ENCODE peak calls at places on chromosomes 5 and 9, in four cellular contexts. One of them, this sample, is unnamed.

GRCh38 chr9:82488319-82488701 is 499.7 kb downstream of the SPATA31D1 start:
- DNase-seq in esophagus muscularis mucosa: no peak
- DNase-seq in heart left ventricle: peak; percentile 30
- DNase-seq in A549: no peak
- DNase-seq in this sample: no peak

GRCh38 chr9:87796232-87796631 is 70.3 kb downstream of the CTSL start:
- DNase-seq in heart left ventricle: no peak
- DNase-seq in A549: no peak
- DNase-seq in esophagus muscularis mucosa: no peak
- DNase-seq in this sample: no peak

GRCh38 chr5:147439253-147439652 is 70.6 kb downstream of the DPYSL3 start:
- DNase-seq in A549: no peak
- DNase-seq in esophagus muscularis mucosa: no peak
- DNase-seq in heart left ventricle: no peak
- DNase-seq in this sample: no peak

GRCh38 chr9:23587903-23588302 is 238.1 kb downstream of the ELAVL2 start:
- DNase-seq in esophagus muscularis mucosa: no peak
- DNase-seq in heart left ventricle: no peak
- DNase-seq in A549: no peak
- DNase-seq in this sample: no peak

GRCh38 chr5:1799602-1800469 is at the start of gene MRPL36:
- DNase-seq in heart left ventricle: peak; percentile 97
- DNase-seq in esophagus muscularis mucosa: peak; percentile 98
- DNase-seq in A549: peak; percentile 94
- DNase-seq in this sample: peak; percentile 75

GRCh38 chr5:116084231-116084630 is 594 bp upstream of the COMMD10 start:
- DNase-seq in esophagus muscularis mucosa: no peak
- DNase-seq in A549: peak; percentile 12
- DNase-seq in heart left ventricle: no peak
- DNase-seq in this sample: no peak

GRCh38 chr9:131179561-131180219 is 54.3 kb downstream of the NUP214 start:
- DNase-seq in heart left ventricle: no peak
- DNase-seq in esophagus muscularis mucosa: no peak
- DNase-seq in A549: no peak
- DNase-seq in this sample: peak; percentile 73

GRCh38 chr9:19901586-19901985 is 112.7 kb upstream of the SLC24A2 start:
- DNase-seq in heart left ventricle: no peak
- DNase-seq in esophagus muscularis mucosa: peak; percentile 47
- DNase-seq in A549: no peak
- DNase-seq in this sample: no peak

GRCh38 chr5:157193699-157194424 is 13.2 kb downstream of the ITK start:
- DNase-seq in A549: no peak
- DNase-seq in esophagus muscularis mucosa: no peak
- DNase-seq in heart left ventricle: no peak
- DNase-seq in this sample: no peak

GRCh38 chr9:14277202-14277601 is 36.7 kb downstream of the NFIB start:
- DNase-seq in heart left ventricle: no peak
- DNase-seq in esophagus muscularis mucosa: no peak
- DNase-seq in A549: peak; percentile 24
- DNase-seq in this sample: no peak

GRCh38 chr9:69861011-69861410 is 40.4 kb downstream of the CFAP95 start:
- DNase-seq in esophagus muscularis mucosa: no peak
- DNase-seq in A549: no peak
- DNase-seq in heart left ventricle: no peak
- DNase-seq in this sample: no peak

GRCh38 chr9:21967169-21967568 is 27.0 kb downstream of the CDKN2A start:
- DNase-seq in A549: no peak
- DNase-seq in esophagus muscularis mucosa: no peak
- DNase-seq in heart left ventricle: no peak
- DNase-seq in this sample: no peak

GRCh38 chr5:164672190-164672589 is 1166.8 kb downstream of the MAT2B start:
- DNase-seq in A549: no peak
- DNase-seq in heart left ventricle: no peak
- DNase-seq in esophagus muscularis mucosa: no peak
- DNase-seq in this sample: no peak

GRCh38 chr5:1027631-1028441 is 19.2 kb downstream of the NKD2 start:
- DNase-seq in esophagus muscularis mucosa: no peak
- DNase-seq in heart left ventricle: no peak
- DNase-seq in A549: no peak
- DNase-seq in this sample: no peak

GRCh38 chr9:81028504-81028903 is 660.8 kb downstream of the TLE1 start:
- DNase-seq in heart left ventricle: no peak
- DNase-seq in A549: peak; percentile 81
- DNase-seq in esophagus muscularis mucosa: no peak
- DNase-seq in this sample: no peak

GRCh38 chr5:542693-543311 is 18.6 kb upstream of the SLC9A3 start:
- DNase-seq in heart left ventricle: no peak
- DNase-seq in A549: no peak
- DNase-seq in esophagus muscularis mucosa: no peak
- DNase-seq in this sample: no peak

GRCh38 chr5:179700401-179700918 is 1.7 kb downstream of the CANX start:
- DNase-seq in A549: no peak
- DNase-seq in esophagus muscularis mucosa: no peak
- DNase-seq in heart left ventricle: no peak
- DNase-seq in this sample: no peak

GRCh38 chr5:120749737-120750136 is 285.6 kb downstream of the PRR16 start:
- DNase-seq in A549: no peak
- DNase-seq in heart left ventricle: no peak
- DNase-seq in esophagus muscularis mucosa: no peak
- DNase-seq in this sample: no peak

GRCh38 chr5:119071573-119071874 is 637 bp downstream of the DMXL1 start:
- DNase-seq in A549: no peak
- DNase-seq in heart left ventricle: no peak
- DNase-seq in esophagus muscularis mucosa: no peak
- DNase-seq in this sample: no peak
- TF ChIP-seq CTCF in A549: no peak
- TF ChIP-seq CTCF in heart left ventricle: no peak
- TF ChIP-seq CTCF in esophagus muscularis mucosa: no peak
- TF ChIP-seq CTCF in this sample: no peak

GRCh38 chr9:136626740-136627642 is 35.7 kb upstream of the EGFL7 start:
- DNase-seq in esophagus muscularis mucosa: no peak
- DNase-seq in A549: no peak
- DNase-seq in heart left ventricle: no peak
- DNase-seq in this sample: no peak
- TF ChIP-seq CTCF in esophagus muscularis mucosa: no peak
- TF ChIP-seq CTCF in A549: no peak
- TF ChIP-seq CTCF in heart left ventricle: no peak
- TF ChIP-seq CTCF in this sample: no peak

DNA sequence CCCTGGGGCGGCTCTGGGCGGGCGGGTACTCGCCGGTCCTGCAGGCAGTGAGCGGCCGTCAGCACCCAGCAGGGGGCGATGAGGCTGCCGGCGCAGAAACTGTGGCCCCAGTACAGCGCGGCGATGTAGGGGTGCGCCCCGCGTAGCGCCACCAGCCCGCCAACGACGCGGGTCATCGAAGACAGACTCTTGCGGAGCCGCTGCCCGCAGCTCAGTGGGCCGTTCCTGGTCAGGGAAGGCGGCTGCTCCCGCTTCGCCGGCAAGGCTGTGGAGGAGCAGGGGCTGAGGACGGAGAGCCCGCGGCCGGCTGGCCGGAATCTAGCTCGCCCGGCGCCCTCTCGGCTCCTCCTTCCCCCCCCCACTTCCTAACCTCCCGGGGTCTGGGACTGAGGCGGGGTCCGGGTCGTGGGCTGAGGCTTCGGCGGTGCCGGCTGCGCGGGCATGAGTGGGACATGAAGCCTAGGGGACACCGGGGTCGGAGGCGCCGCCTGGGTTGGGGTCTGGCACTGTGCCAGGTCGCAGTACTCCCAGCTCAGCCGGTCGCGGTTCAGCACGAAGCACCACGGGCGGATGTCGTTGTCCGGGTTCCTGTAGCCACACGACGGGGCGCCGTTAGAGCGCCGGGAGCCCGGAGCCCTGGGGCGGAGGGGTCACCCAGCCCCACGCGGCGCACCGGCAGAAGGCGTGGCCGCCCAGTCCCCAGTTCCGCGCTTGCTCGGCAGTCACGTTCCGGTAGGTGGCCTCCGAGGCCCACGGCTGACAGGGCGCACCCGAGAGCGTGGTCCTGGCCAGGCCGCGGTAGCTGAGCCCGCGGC is 3.6 kb upstream of the PFN3 start:
- DNase-seq in heart left ventricle: peak; percentile 87
- DNase-seq in A549: peak; percentile 87
- DNase-seq in esophagus muscularis mucosa: peak; percentile 94
- DNase-seq in this sample: no peak
- TF ChIP-seq CTCF in heart left ventricle: peak; percentile 74
- TF ChIP-seq CTCF in A549: peak; percentile 71
- TF ChIP-seq CTCF in esophagus muscularis mucosa: peak; percentile 74
- TF ChIP-seq CTCF in this sample: peak; percentile 72

DNA sequence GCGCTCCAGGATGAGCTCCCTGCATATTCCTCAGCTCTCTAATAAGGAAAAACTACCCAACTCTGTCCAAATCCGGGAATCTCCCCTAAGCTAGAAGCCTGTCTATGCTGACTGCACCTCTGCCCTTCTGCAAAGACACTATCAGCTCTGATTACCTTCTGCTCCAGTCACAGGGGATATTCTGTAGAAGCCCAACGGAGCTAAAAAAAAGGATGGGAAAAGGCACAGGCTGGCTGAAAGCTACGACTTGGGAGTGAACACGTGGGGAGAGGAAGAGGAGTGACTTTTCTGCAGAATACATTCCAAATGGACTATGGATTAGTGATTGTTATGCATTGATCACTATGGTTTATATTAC is 50.7 kb downstream of the IARS1 start:
- DNase-seq in heart left ventricle: no peak
- DNase-seq in A549: no peak
- DNase-seq in esophagus muscularis mucosa: no peak
- DNase-seq in this sample: no peak
- TF ChIP-seq CTCF in heart left ventricle: no peak
- TF ChIP-seq CTCF in A549: no peak
- TF ChIP-seq CTCF in esophagus muscularis mucosa: no peak
- TF ChIP-seq CTCF in this sample: no peak

DNA sequence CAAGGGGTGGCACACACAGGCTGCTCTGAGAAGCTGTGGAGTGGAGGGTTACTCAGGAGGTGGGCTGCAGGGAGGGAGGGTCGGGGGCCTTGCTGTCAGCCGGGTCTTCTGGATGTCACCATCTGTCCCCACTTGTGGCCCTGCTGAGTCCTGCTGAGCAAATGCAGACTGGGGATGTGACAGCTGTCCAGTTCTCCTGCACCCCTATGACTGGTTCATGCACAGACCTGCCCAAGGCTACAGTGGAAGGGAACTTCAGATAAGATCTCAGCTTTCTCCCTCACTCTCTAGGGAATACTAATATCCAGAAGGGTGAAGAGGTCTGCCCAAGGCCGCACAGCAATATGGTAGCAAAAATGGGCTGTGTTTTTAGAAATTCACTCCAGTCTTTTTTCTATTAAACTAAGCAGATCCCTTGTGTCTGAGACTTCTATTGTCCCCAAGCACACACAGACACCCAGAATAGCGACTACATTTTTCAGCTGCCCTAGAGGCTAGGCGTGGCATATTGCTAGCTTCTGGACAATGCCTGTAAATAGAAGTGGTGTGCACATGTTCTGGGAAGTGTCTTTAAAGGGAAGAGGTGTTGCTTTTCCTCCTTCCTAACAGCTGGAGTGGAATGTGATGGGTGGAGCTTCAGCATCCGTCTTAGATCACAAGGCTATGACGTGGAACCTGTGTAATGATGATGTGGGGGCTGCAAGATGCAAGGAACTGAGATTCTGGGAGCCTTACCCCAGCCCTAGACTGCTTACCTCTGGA is 51.1 kb upstream of the TBC1D2 start:
- DNase-seq in heart left ventricle: no peak
- DNase-seq in esophagus muscularis mucosa: no peak
- DNase-seq in A549: peak; percentile 30
- DNase-seq in this sample: no peak
- TF ChIP-seq CTCF in heart left ventricle: no peak
- TF ChIP-seq CTCF in esophagus muscularis mucosa: no peak
- TF ChIP-seq CTCF in A549: no peak
- TF ChIP-seq CTCF in this sample: no peak

GRCh38 chr5:43193171-43193951 is 1.3 kb downstream of the NIM1K start:
- DNase-seq in heart left ventricle: no peak
- DNase-seq in A549: peak; percentile 78
- DNase-seq in esophagus muscularis mucosa: no peak
- DNase-seq in this sample: peak; percentile 75

GRCh38 chr5:43193952-43194321 is 1.9 kb downstream of the NIM1K start:
- DNase-seq in A549: no peak
- DNase-seq in esophagus muscularis mucosa: no peak
- DNase-seq in heart left ventricle: no peak
- DNase-seq in this sample: no peak

GRCh38 chr5:43190755-43191603 is 1.0 kb upstream of the NIM1K start:
- DNase-seq in esophagus muscularis mucosa: no peak
- DNase-seq in A549: no peak
- DNase-seq in heart left ventricle: no peak
- DNase-seq in this sample: no peak

GRCh38 chr5:43191740-43192557 is at the start of gene NIM1K:
- DNase-seq in heart left ventricle: peak; percentile 74
- DNase-seq in A549: peak; percentile 32
- DNase-seq in esophagus muscularis mucosa: no peak
- DNase-seq in this sample: no peak

DNA sequence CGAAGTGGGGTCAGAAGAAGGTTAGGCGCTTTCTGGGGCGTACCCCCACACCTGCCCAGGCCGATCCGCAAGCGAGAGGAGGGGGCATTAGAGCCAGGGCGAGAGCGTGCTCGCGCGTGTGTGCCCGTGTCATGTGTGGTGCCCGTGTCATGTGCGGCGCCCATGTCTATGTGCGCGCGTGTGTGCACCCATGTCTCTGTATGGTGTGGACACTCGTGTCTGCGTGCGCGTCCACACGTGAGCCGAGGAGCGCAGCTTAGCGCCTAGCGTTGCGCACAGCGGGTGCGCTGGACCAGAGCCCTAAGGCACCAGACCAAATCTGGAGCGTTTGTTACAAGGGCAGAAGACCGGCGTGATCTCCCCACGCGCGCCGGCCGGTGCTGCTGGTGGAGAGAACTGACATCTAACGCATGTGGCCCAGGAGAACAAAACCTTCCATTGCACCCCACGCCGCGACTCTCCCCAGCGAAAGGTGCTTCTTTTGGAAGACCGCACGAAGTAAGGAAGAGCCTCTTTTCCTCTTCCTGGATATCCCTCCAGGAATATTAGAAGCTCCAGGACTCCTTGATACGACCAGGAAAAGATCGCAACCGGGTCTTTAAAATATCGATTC is 639 bp downstream of the NIM1K start:
- DNase-seq in esophagus muscularis mucosa: no peak
- DNase-seq in A549: no peak
- DNase-seq in heart left ventricle: peak; percentile 25
- DNase-seq in this sample: no peak
- TF ChIP-seq CTCF in esophagus muscularis mucosa: no peak
- TF ChIP-seq CTCF in A549: no peak
- TF ChIP-seq CTCF in heart left ventricle: no peak
- TF ChIP-seq CTCF in this sample: no peak